ENCODE peak calls at places on chromosomes 12 and 14, in six cellular contexts. P is stomach, F is sigmoid colon, A is IMR-90, Q is A549, X is tibial nerve. L is an unnamed sample.

GRCh38 chr12:29416748-29417147 is 35.8 kb upstream of the ERGIC2 start:
- DNase-seq in P (no peak), F (no peak), A (peak; percentile 1), Q (no peak), X (no peak), L (no peak)

GRCh38 chr12:126404293-126404851 is 1339.1 kb downstream of the AACS start:
- DNase-seq in P (no peak), F (no peak), A (no peak), Q (no peak), X (no peak), L (no peak)

GRCh38 chr12:42140901-42141300 is 3.8 kb downstream of the GXYLT1 start:
- DNase-seq in P (no peak), F (no peak), A (peak; percentile 53), Q (peak; percentile 59), X (no peak), L (no peak)

GRCh38 chr12:24233519-24234246 is 284.2 kb upstream of the SOX5 start:
- DNase-seq in P (peak; percentile 36), F (no peak), A (no peak), Q (no peak), X (no peak), L (no peak)

GRCh38 chr12:110599334-110599733 is 14.6 kb upstream of the TCTN1 start:
- DNase-seq in P (no peak), F (peak; percentile 15), A (no peak), Q (no peak), X (no peak), L (no peak)

GRCh38 chr12:6635375-6635855 is 344 bp downstream of the LPAR5 start:
- DNase-seq in P (no peak), F (no peak), A (no peak), Q (no peak), X (no peak), L (no peak)

GRCh38 chr14:32059702-32060101 is 17.4 kb upstream of the ARHGAP5 start:
- DNase-seq in P (no peak), F (no peak), A (no peak), Q (no peak), X (no peak), L (no peak)

GRCh38 chr14:89373185-89373584 is 43.8 kb downstream of the FOXN3 start:
- DNase-seq in P (no peak), F (no peak), A (no peak), Q (no peak), X (no peak), L (no peak)

GRCh38 chr12:2393016-2393415 is 340.2 kb downstream of the CACNA1C start:
- DNase-seq in P (no peak), F (no peak), A (no peak), Q (no peak), X (no peak), L (no peak)

GRCh38 chr12:103858953-103859601 is 18.0 kb upstream of the NT5DC3 start:
- DNase-seq in P (peak; percentile 42), F (peak; percentile 98), A (peak; percentile 98), Q (peak; percentile 93), X (peak; percentile 18), L (no peak)

GRCh38 chr14:52219488-52220084 is 47.9 kb upstream of the PTGDR start:
- DNase-seq in P (no peak), F (no peak), A (no peak), Q (no peak), X (no peak), L (no peak)

GRCh38 chr12:65826513-65827171 is 2.4 kb downstream of the HMGA2 start:
- DNase-seq in P (no peak), F (no peak), A (peak; percentile 67), Q (peak; percentile 11), X (no peak), L (no peak)

GRCh38 chr14:65502676-65503124 is 90.2 kb downstream of the FUT8 start:
- DNase-seq in P (no peak), F (no peak), A (peak; percentile 78), Q (no peak), X (no peak), L (no peak)

GRCh38 chr14:63713765-63714164 is 14.1 kb downstream of the SGPP1 start:
- DNase-seq in P (no peak), F (no peak), A (peak; percentile 51), Q (peak; percentile 52), X (no peak), L (no peak)

GRCh38 chr14:105309371-105309770 is 5.2 kb upstream of the PACS2 start:
- DNase-seq in P (no peak), F (no peak), A (no peak), Q (no peak), X (no peak), L (no peak)

GRCh38 chr12:78331764-78332163 is 501.1 kb downstream of the NAV3 start:
- DNase-seq in P (no peak), F (no peak), A (no peak), Q (no peak), X (no peak), L (no peak)

GRCh38 chr14:20516921-20517320 is 11.6 kb downstream of the RNASE10 start:
- DNase-seq in P (no peak), F (no peak), A (peak; percentile 89), Q (no peak), X (no peak), L (no peak)

GRCh38 chr14:102182190-102182589 is 42.5 kb downstream of the WDR20 start:
- DNase-seq in P (no peak), F (no peak), A (peak; percentile 62), Q (no peak), X (no peak), L (no peak)

GRCh38 chr14:68042591-68043210 is 223.1 kb downstream of the RAD51B start:
- DNase-seq in P (no peak), F (no peak), A (no peak), Q (peak; percentile 56), X (no peak), L (no peak)

GRCh38 chr12:7157391-7157790 is 27.2 kb downstream of the CLSTN3 start:
- DNase-seq in P (no peak), F (peak; percentile 39), A (no peak), Q (no peak), X (no peak), L (no peak)

GRCh38 chr12:31897791-31898503 is 61.3 kb upstream of the RESF1 start:
- DNase-seq in P (peak; percentile 53), F (no peak), A (no peak), Q (peak; percentile 30), X (peak; percentile 8), L (no peak)

DNA sequence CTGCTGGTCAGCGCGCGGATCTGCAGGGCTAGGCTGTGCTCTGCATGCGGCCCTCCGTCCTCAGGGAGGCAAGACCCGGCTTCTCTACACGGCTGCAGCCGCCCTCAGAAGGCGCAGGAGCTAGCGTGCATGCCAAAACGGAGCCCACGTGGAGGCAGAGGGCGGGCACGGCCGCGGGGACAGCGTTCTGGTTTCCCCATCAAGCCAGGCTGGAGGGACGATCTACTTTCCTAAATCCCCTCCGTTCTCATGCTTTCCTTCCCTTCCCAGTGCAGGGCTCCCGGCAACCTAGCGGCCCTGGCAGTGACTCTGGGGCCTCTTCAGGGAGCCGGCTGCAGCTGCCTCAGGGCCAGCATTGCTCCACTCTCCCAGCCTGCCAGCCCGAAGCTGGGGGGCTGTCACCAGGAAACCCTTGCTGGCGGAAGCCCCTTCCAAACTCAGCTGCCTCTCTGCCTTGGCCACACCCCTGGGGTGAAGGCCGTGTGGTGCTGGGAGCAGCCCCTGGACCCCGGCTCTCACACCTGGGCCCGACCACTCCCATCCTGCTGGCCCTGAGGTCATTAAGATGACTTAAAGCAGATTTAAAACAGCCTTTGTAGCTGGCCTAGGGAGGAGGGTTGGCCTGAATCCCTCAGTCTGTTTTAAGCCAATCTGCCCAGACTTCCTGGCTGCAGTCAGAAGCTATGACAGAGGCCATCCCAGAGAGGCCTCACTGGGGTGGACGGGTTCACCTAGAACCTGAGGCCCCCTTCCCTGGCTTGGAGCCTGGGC is 9.2 kb upstream of the GOLGA3 start:
- DNase-seq in P (no peak), F (peak; percentile 78), A (no peak), Q (no peak), X (no peak), L (no peak)
- H3K27ac ChIP-seq in P (peak overlapping the region; percentile 52), F (peak overlapping the region; percentile 65), A (no peak overlapping the region), Q (no peak overlapping the region), X (no peak overlapping the region), L (no peak overlapping the region)

DNA sequence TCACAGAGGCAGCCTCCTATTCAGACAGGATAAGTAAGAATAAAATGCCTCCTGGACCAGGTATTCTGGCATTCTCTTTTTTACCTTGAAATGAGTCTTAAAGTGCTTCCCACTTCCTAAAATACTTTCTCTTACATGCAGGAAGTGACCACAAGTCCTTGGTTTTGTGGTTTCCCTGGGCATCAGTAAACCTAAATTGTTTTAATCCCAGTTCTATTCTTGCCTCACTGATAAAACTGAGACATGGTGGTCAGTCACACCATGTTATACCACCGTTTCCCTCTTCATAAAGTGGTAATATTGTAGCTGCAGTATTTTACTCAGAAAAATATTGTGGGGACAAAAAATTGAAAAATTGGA is 1.2 kb upstream of the SALL2 start:
- DNase-seq in P (no peak), F (no peak), A (no peak), Q (no peak), X (no peak), L (no peak)
- H3K4me1 ChIP-seq in P (peaks cover 22% of the 10 kb centered on the region), F (peaks cover 12% of the 10 kb centered on the region), A (peaks cover 2% of the 10 kb centered on the region), Q (peaks cover 3% of the 10 kb centered on the region), X (peaks cover 14% of the 10 kb centered on the region), L (no peaks in the 10 kb centered on the region)

GRCh38 chr14:92532490-92533163 is 19.0 kb downstream of the RIN3 start:
- DNase-seq in P (no peak), F (peak; percentile 68), A (no peak), Q (no peak), X (no peak), L (peak; percentile 86)

GRCh38 chr14:92538412-92539017 is 24.9 kb downstream of the RIN3 start:
- DNase-seq in P (no peak), F (peak; percentile 21), A (no peak), Q (no peak), X (no peak), L (no peak)

GRCh38 chr14:92531151-92531873 is 17.7 kb downstream of the RIN3 start:
- DNase-seq in P (no peak), F (peak; percentile 63), A (no peak), Q (no peak), X (no peak), L (no peak)

GRCh38 chr14:92539419-92539818 is 25.8 kb downstream of the RIN3 start:
- DNase-seq in P (no peak), F (no peak), A (peak; percentile 19), Q (no peak), X (no peak), L (peak; percentile 80)

DNA sequence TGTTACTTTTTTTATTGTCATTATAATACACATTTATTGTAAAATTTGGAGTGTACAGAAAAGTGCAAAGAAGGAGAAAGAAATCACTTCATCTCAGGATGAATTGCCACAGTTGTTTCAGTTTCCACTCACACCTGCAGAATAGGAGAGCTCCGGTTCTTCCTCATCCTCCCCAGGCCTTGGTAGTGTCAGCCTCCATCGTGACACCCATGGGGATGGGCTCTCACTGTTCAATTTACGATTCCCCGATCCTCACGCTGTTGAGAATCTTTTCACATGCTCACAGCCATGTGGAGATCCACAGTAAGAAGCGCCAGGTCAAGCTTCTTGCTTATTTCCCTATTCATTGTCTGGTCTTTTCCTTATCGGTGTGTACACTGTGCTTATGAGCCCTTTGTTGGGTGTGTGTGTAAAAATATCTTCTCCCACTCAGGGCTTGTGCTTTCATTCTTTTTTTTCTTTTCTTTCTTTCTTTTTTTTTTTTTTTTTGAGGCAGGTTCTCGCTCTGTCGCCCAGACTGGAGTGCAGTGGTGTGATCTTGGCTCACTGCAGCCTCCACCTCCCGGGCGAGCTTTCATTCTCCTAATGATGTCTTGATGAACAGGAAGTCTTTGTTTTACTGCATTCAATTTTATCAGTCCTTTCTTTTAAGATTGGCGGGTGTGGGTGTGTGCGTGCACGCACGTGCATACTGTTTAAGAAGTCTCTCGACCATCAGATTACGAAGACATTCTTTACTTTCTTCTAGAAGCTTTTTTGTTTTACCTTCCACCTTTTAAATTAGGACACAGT is 21.5 kb downstream of the RIN3 start:
- DNase-seq in P (no peak), F (peak; percentile 24), A (no peak), Q (no peak), X (no peak), L (no peak)
- TF ChIP-seq POLR2A in P (no peak), F (no peak), A (no peak), Q (no peak), X (no peak), L (no peak)

GRCh38 chr14:39430762-39431415 is 1.3 kb downstream of the FBXO33 start:
- DNase-seq in P (no peak), F (peak; percentile 65), A (peak; percentile 13), Q (peak; percentile 4), X (no peak), L (peak; percentile 29)
- H3K27ac ChIP-seq in P (peak overlapping the region; percentile 99), F (peak overlapping the region; percentile 95), A (peak overlapping the region; percentile 38), Q (peak overlapping the region; percentile 93), X (peak overlapping the region; percentile 97), L (peak overlapping the region; percentile 100)